ENCODE peak calls at places on chromosomes 7 and 10, in four cellular contexts. Z, C, F and S are unnamed samples.
A peak's percentile ranks its signal among the peaks of the same experiment; 100 is the strongest.

GRCh38 chr7:1329966-1330915 is 97.6 kb downstream of the UNCX start:
- DNase-seq in Z (no peak), C (no peak), F (no peak), S (no peak)

GRCh38 chr10:78727728-78728127 is 341.0 kb upstream of the ZMIZ1 start:
- DNase-seq in C (no peak), F (no peak), Z (no peak), S (no peak)

GRCh38 chr10:129048513-129048912 is 418.5 kb upstream of the MGMT start:
- DNase-seq in Z (no peak), C (no peak), F (no peak), S (no peak)

GRCh38 chr7:2004841-2005351 is 227.8 kb downstream of the MAD1L1 start:
- DNase-seq in Z (peak; percentile 17), C (no peak), F (no peak), S (no peak)

GRCh38 chr10:72087969-72088878 is at the start of gene SPOCK2:
- DNase-seq in Z (no peak), F (no peak), C (no peak), S (peak; percentile 56)

GRCh38 chr10:35079763-35080162 is 10.4 kb downstream of the CUL2 start:
- DNase-seq in Z (no peak), C (peak; percentile 29), F (no peak), S (peak; percentile 40)

GRCh38 chr10:16481052-16481728 is 40.5 kb downstream of the C1QL3 start:
- DNase-seq in Z (no peak), C (no peak), F (no peak), S (no peak)

GRCh38 chr10:12412671-12413368 is 63.5 kb downstream of the CAMK1D start:
- DNase-seq in F (no peak), C (no peak), Z (no peak), S (no peak)

GRCh38 chr10:12910835-12911234 is 90.7 kb downstream of the CCDC3 start:
- DNase-seq in C (no peak), F (no peak), Z (no peak), S (no peak)

GRCh38 chr10:63318491-63318890 is 147.3 kb downstream of the JMJD1C start:
- DNase-seq in C (no peak), F (no peak), Z (no peak), S (no peak)

GRCh38 chr7:80255656-80256055 is 121.0 kb downstream of the GNAI1 start:
- DNase-seq in C (no peak), Z (no peak), F (no peak), S (no peak)

GRCh38 chr7:116232402-116232749 is 22.0 kb downstream of the TES start:
- DNase-seq in F (no peak), Z (no peak), C (no peak), S (no peak)

GRCh38 chr7:20441886-20442505 is 111.3 kb downstream of the ITGB8 start:
- DNase-seq in C (no peak), F (no peak), Z (no peak), S (no peak)

GRCh38 chr7:10117815-10118214 is 855.9 kb upstream of the PHF14 start:
- DNase-seq in C (no peak), Z (no peak), F (no peak), S (no peak)
- TF ChIP-seq CTCF in C (no peak), Z (no peak), F (no peak), S (no peak)

GRCh38 chr10:17793823-17794759 is 15.1 kb upstream of the MRC1 start:
- DNase-seq in Z (no peak), C (no peak), F (no peak), S (no peak)
- TF ChIP-seq CTCF in Z (no peak), C (no peak), F (no peak), S (no peak)

GRCh38 chr10:112442063-112442462 is 4.7 kb downstream of the ZDHHC6 start:
- DNase-seq in F (no peak), Z (no peak), C (no peak), S (no peak)

GRCh38 chr10:112446055-112446854 is 459 bp downstream of the ZDHHC6 start:
- DNase-seq in Z (no peak), F (no peak), C (no peak), S (no peak)

GRCh38 chr10:112441520-112441919 is 5.2 kb downstream of the ZDHHC6 start:
- DNase-seq in C (no peak), Z (no peak), F (no peak), S (no peak)

GRCh38 chr10:112448903-112449302 is 1.9 kb downstream of the VTI1A start:
- DNase-seq in F (no peak), Z (no peak), C (no peak), S (no peak)

DNA sequence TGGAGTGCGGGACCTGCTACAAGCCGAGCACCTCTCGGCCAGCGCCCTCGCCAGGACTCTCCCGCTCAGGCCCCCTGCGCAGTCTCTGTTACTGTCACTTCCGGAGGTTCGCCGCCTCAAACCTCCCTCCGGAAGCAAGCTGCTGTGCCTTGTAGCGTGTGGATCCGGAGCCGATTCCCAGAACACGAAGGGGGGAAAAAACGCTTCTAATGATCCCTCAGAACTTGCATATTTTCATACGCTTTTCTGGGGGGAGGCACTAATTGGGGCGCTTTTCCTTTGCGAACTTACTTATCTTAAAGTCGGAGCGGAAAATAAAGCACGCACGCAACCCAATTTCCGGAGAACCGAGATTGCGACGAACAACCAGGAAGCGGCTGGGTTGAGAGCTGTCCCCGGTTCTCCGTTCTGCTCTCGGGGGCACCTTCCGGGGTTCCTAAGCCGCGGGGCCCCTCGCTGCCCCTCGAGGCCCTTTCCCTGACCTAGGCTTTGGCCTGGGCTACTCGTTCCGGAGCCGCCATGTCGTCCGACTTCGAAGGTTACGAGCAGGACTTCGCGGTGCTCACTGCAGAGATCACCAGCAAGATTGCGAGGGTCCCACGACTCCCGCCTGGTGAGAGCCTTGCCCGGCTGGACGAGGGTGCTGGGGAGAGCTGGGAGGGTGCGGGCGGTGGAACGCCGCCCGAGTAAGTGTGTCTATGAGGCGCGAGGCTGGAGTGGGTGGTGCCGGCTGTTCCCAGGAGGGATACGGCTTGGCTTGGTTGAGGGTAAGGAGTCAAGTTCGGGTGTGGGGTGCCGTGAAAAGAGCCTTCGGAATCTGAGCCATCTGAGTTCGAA is at the start of the genes VTI1A and ZDHHC6:
- DNase-seq in F (peak; percentile 86), Z (peak; percentile 51), C (peak; percentile 42), S (peak; percentile 88)
- TF ChIP-seq CTCF in F (peak; percentile 2), Z (no peak), C (peak; percentile 33), S (no peak)

DNA sequence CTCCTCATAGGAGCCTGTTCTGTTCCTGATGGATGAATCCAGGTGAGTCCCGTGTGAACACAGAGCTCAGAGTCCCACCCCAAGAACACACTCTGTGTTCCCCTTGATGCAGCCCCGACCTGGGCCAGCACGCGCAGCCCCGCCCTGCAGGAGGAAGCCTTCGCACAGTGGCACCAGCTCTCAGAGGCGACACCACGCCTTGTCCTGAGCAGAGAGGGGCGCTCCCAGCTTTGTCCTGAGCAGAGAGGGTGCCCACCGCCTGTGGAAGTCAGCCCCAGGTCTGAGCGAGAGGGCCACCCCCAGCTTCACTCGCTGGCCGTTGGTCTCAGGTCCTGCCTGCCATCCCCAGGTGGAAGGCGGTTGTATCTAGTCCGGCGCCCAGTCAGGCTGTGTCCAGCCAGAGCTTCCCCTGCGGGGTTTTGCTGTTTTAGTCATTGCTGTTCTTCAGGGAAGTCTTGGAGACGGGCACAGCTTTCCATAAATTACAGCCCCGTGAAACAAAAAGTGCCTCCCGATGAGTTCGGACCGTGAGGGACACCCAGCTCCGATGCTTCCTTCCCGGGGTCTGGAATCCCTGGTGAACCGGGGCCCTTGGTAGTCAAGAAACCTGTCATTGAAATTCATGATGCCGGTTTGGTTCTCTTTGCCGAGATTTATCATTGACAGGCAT is 43.6 kb downstream of the NKX6-2 start:
- DNase-seq in C (no peak), F (no peak), Z (no peak), S (no peak)
- TF ChIP-seq CTCF in C (no peak), F (no peak), Z (no peak), S (no peak)

GRCh38 chr7:28615091-28615490 is 202.8 kb downstream of the CREB5 start:
- DNase-seq in F (no peak), C (no peak), Z (no peak), S (no peak)
- TF ChIP-seq CTCF in F (peak; percentile 18), C (no peak), Z (no peak), S (no peak)

GRCh38 chr10:76435154-76435553 is 1003.7 kb downstream of the LRMDA start:
- DNase-seq in Z (no peak), C (no peak), F (no peak), S (no peak)
- TF ChIP-seq CTCF in Z (no peak), C (no peak), F (no peak), S (no peak)

DNA sequence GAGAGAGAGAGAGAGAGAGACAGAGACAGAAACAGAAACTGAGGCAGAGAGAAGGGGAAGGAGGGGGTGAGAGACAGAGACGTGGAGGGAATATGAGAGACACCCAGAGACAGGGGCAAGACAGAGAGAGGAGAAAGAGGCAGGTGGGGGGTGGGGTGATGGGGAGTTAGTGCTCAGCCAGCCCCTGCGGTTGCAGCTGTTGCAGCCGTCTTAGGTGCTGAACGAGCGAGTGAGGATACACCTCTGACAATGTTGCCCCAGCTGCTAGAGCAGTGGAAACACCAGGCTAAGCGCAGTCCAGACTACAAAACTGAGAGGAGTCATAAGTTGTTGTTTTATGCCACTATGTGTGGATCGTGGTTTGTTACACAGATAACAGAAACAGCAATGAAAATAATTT is 328.2 kb upstream of the SHH start:
- DNase-seq in C (no peak), F (no peak), Z (no peak), S (no peak)
- TF ChIP-seq CTCF in C (no peak), F (no peak), Z (no peak), S (no peak)

GRCh38 chr10:50554381-50554994 is 69.3 kb downstream of the SGMS1 start:
- DNase-seq in C (no peak), Z (no peak), F (no peak), S (peak; percentile 30)

GRCh38 chr10:50554995-50555568 is 68.7 kb downstream of the SGMS1 start:
- DNase-seq in F (no peak), Z (no peak), C (peak; percentile 25), S (peak; percentile 38)

GRCh38 chr10:50552308-50552707 is 71.4 kb downstream of the SGMS1 start:
- DNase-seq in C (peak; percentile 94), F (no peak), Z (no peak), S (no peak)

GRCh38 chr10:50551894-50552293 is 71.9 kb downstream of the SGMS1 start:
- DNase-seq in F (no peak), C (no peak), Z (no peak), S (no peak)

DNA sequence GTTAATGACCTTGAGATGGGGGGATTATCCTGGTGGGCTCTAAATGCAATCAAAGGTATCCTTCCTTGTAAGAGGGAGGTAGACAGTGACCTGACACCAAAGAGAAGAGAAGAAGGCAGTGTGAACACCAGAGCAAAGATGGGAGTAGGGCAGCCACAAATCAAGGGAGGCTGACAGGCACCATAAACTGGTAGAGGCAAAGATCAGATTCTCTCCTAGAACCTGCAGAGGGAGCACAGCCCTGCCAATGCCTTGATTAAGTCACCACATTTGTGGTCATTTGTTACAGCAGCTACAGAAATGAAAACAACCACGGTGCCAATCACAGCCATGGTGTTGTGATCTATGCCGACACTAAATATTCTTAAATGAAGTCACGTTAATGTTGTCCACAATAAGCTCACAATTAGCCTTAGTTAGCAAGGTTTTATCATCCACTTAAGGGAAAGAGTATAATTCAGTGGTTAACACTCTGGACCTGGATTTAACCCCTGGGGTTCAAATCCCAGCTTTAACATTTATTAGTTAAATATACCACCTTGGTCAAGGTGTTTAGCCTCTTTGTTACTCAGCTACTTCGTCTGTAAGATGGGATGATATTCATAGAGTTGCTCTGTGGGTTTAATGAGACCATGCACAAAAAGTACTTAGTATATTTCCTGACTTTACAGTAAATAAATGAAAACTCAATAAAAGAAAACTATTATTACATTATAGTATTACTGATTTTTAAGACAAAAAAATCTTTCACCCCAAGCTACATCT is 70.8 kb downstream of the SGMS1 start:
- DNase-seq in C (no peak), Z (no peak), F (peak; percentile 31), S (peak; percentile 30)
- TF ChIP-seq CTCF in C (peak; percentile 34), Z (no peak), F (peak; percentile 42), S (no peak)